ENCODE peak calls at places on chromosome 12, in six cellular contexts. W is thoracic aorta, I is endothelial cell, F is A673, K is neural crest cell, X is OCI-LY7. H is an unnamed sample.

GRCh38 chr12:130438711-130439110 is 101.0 kb downstream of the PIWIL1 start:
- DNase-seq in K (no peak), W (no peak), I (no peak), F (no peak), X (no peak), H (no peak)

GRCh38 chr12:54053625-54054441 is at the start of gene HOXC4:
- DNase-seq in I (no peak), F (peak), K (no peak), X (peak), W (no peak), H (peak)

GRCh38 chr12:54286042-54286931 is 5.8 kb downstream of the HNRNPA1 start:
- DNase-seq in F (no peak), W (no peak), X (no peak), K (no peak), I (no peak), H (no peak)

GRCh38 chr12:124442281-124442680 is 125.1 kb downstream of the NCOR2 start:
- DNase-seq in K (no peak), I (no peak), W (no peak), X (no peak), F (no peak), H (no peak)

GRCh38 chr12:53951577-53952334 is 2.9 kb upstream of the HOXC12 start:
- DNase-seq in I (no peak), K (no peak), W (no peak), F (no peak), X (no peak), H (no peak)

GRCh38 chr12:115383668-115384067 is 699.7 kb upstream of the TBX3 start:
- DNase-seq in X (no peak), I (no peak), W (no peak), F (no peak), K (no peak), H (no peak)

GRCh38 chr12:100576311-100577036 is 3.0 kb downstream of the GAS2L3 start:
- DNase-seq in I (no peak), W (no peak), F (peak), X (no peak), K (no peak), H (no peak)

GRCh38 chr12:2640709-2641108 is 154.1 kb upstream of the FKBP4 start:
- DNase-seq in K (no peak), F (peak), W (peak), I (no peak), X (no peak), H (peak)

GRCh38 chr12:3614806-3615466 is 123.9 kb downstream of the PRMT8 start:
- DNase-seq in W (no peak), I (no peak), K (no peak), F (no peak), X (no peak), H (no peak)

GRCh38 chr12:53743277-53744129 is 8.3 kb downstream of the CISTR start:
- DNase-seq in X (peak), F (peak), I (peak), K (peak), W (no peak), H (peak)

GRCh38 chr12:13169255-13169654 is 27.3 kb upstream of the EMP1 start:
- DNase-seq in X (no peak), F (no peak), K (no peak), W (no peak), I (no peak), H (no peak)

GRCh38 chr12:41604830-41605229 is 416.7 kb downstream of the PDZRN4 start:
- DNase-seq in X (no peak), I (no peak), F (peak), K (no peak), W (no peak), H (no peak)

GRCh38 chr12:45232771-45233372 is 17.0 kb downstream of the ANO6 start:
- DNase-seq in F (peak), K (no peak), W (peak), X (no peak), I (no peak), H (peak)

DNA sequence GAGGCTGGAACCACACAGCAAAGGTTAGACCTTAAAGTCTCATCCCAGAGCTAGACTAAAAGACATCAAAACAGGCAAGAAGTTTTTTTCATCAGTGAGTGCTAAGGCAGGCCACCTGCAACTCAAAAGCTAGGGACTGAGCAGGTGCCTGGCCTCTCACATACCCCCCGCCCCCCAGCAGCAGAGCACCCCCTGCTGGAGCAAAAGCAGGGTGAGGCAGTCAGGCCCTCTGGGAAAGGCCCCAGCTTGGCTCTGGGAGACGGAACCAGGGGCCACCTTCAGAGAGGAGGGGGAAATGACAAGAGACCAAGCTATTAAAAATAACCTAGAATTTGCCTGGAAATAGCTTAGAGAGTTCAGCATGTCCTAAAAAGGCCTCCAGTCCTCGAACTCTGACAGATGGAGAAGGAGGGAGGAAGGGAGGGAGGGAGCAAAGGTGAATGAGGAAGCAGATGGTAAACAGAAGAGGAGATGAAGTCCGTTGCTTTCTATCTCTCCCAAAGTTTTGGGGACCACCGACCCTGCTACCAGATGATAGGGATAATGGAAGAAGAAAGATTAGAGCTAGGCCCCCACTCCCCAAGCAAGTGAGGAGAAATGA is 1.8 kb downstream of the ITGA7 start:
- DNase-seq in K (no peak), F (no peak), X (peak), W (no peak), I (peak), H (peak)
- TF ChIP-seq CTCF in K (peak), F (peak), X (peak), W (peak), I (peak), H (peak)

GRCh38 chr12:78390920-78391319 is 473.7 kb upstream of the SYT1 start:
- DNase-seq in F (no peak), X (no peak), W (no peak), I (no peak), K (no peak), H (no peak)

GRCh38 chr12:78387721-78388120 is 476.9 kb upstream of the SYT1 start:
- DNase-seq in W (no peak), F (no peak), I (no peak), K (no peak), X (no peak), H (no peak)

GRCh38 chr12:78388461-78388860 is 476.1 kb upstream of the SYT1 start:
- DNase-seq in W (no peak), I (no peak), F (no peak), K (no peak), X (no peak), H (no peak)

GRCh38 chr12:78396538-78396937 is 468.0 kb upstream of the SYT1 start:
- DNase-seq in W (no peak), I (no peak), F (peak), K (no peak), X (no peak), H (no peak)

DNA sequence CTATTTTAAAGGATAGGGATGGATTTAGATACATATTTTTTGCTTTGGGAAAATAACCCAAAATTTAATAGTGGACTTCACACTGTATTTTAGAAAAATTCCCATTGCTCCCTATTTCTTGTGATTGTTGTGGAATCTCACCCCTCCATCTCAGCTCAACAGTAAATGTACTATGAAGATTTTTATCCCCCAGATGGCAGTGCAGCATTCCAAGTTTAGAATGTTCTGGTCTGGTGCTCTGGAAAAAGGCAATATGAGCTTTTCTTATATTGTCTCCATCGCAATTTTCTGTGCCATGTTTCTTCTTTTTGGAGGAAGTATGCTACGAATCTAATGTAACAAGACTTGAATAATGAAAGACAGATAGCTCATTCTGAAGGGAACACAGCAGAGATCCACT is 471.7 kb upstream of the SYT1 start:
- DNase-seq in I (no peak), F (peak), W (no peak), X (peak), K (no peak), H (no peak)
- TF ChIP-seq CTCF in I (no peak), F (peak), W (no peak), X (peak), K (peak), H (no peak)

DNA sequence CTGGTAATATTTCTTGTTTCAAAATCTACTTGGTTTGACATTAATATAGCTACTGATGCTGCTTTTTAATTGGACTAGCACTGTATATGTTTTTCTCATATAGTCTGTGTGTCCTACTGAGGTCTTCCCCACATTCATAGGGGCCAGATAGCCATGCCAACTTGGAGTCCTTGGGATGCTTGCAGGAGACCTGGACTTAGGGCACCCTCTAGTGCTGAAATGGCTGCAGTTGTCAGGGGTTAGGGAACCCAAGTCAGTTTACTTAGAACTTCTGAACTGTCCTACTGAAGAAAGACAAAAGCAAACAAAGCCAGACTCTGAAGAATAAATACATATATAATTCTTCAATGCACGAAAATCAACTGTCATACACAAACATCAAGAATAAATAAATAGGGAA is 279.9 kb upstream of the SYT1 start:
- DNase-seq in I (peak), X (peak), K (no peak), F (peak), W (no peak), H (no peak)
- TF ChIP-seq CTCF in I (peak), X (peak), K (peak), F (peak), W (no peak), H (no peak)

DNA sequence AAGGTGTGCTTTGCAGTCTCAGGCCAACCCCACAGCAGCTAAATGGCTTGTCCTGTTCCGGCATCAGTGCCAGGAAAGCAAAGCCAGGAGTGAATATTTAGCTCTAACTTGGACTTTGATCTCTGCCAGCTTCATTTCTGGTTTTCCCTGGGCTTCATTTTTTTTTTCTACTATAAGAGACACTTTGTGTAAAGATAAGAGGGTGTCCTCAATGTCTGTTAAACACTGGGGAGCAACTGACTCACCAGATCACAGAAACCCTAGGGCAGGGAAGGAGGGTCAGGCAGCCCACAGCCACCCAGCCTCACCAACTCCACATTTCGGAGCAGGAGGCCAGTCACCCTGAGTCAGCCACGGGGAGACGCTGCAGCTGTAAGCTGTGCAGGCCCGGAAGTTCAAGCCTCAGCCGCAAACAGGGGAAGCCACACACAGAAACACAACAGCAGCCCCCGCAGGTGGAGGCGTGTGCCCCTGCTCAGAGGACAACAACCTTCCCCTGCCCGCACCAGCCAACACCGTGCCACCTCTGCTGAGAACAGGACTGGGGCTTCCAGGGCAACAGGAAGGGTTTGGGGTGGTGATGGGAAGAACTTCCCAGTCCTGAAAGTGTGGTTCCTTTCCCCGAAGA is 6.3 kb downstream of the TNFRSF1A start:
- DNase-seq in W (peak), K (peak), X (peak), I (peak), F (peak), H (peak)
- TF ChIP-seq CTCF in W (peak), K (peak), X (peak), I (no peak), F (peak), H (peak)

DNA sequence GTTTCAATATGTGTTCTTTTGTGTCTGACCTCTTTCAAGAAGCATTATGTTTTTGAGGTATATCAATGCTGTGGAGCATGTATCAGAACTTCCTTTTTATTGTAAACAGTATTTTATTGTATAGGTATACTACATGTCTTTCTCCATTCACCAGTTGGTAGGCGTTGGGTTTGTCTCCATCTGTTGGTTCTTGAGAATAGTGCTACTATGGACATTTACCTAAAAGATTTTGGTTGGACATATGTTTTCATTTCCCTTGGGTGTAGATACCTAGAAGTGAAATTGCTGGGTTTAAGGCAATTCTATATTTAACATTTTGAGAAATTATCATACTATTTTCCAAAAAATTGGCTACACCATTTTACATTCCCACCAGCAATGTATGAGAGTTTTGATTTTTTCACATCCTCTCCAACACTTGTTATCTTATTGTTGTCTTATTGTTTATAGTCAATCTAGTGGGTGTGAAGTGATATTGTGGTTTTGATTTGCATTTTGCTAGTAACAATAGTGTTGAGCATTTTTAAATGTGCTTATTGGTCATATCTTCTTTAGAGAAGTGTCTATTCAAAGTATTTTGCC is 409.2 kb downstream of the IPO8 start:
- DNase-seq in F (peak), I (peak), W (no peak), K (no peak), X (peak), H (no peak)
- TF ChIP-seq CTCF in F (peak), I (peak), W (peak), K (peak), X (peak), H (no peak)

GRCh38 chr12:121889267-121889624 is 656 bp downstream of the PSMD9 start:
- DNase-seq in F (no peak), X (no peak), K (no peak), W (no peak), I (no peak), H (no peak)

GRCh38 chr12:121888478-121889266 is at the start of gene PSMD9:
- DNase-seq in W (peak), K (peak), I (peak), X (peak), F (peak), H (peak)

GRCh38 chr12:121892673-121893561 is 4.3 kb downstream of the PSMD9 start:
- DNase-seq in X (no peak), K (no peak), I (no peak), W (no peak), F (no peak), H (no peak)

GRCh38 chr12:121883315-121883660 is 5.3 kb upstream of the PSMD9 start:
- DNase-seq in W (no peak), X (no peak), K (no peak), F (no peak), I (no peak), H (no peak)

GRCh38 chr12:121888083-121888477 is 510 bp upstream of the PSMD9 start:
- DNase-seq in F (no peak), X (no peak), W (no peak), I (no peak), K (no peak), H (no peak)
- TF ChIP-seq CTCF in F (no peak), X (peak), W (no peak), I (no peak), K (peak), H (peak)

GRCh38 chr12:64392221-64392620 is 1.7 kb upstream of the C12orf56 start:
- DNase-seq in X (peak), W (no peak), K (no peak), I (peak), F (peak), H (peak)
- TF ChIP-seq CTCF in X (peak), W (no peak), K (peak), I (peak), F (peak), H (peak)

GRCh38 chr12:40152783-40153383 is 47.0 kb upstream of the SLC2A13 start:
- DNase-seq in X (peak), K (peak), I (peak), F (peak), W (no peak), H (peak)
- TF ChIP-seq CTCF in X (peak), K (peak), I (peak), F (peak), W (peak), H (peak)

DNA sequence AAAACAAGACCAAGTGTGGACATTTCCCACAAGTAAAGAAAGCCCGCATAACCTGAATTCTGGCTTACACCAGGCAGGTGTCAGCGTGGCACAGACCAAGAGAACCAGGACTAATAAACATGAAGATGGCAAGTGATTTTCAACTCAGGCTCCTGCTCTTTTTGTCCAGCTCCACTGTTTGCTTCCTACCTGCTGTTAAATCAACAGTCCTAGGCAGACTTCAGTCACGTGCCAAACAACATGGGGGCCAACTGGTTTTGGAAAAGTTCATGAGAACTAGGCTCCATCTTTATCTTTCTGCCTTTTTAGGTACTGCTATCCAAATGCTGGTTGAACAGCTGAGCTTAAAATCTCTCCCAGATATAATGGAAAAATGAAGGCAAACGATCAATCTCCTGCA is 215.8 kb upstream of the USP15 start:
- DNase-seq in K (no peak), I (no peak), X (no peak), W (no peak), F (no peak), H (no peak)
- TF ChIP-seq CTCF in K (no peak), I (no peak), X (no peak), W (no peak), F (no peak), H (no peak)

H was measured in activated CD8-positive, alpha-beta T cell treated with anti-CD3 and anti-CD28 coated beads for 36 hours.